ENCODE peak calls at places on chromosomes 11 and 22, in nine cellular contexts. T, J, A, B, U, X, L, E and R are unnamed samples.

GRCh38 chr22:49381595-49382450 is 445.9 kb downstream of the BRD1 start:
- DNase-seq in A (no peak), B (no peak), J (no peak), E (no peak), T (no peak), X (peak; percentile 35), U (no peak), L (no peak), R (no peak)

GRCh38 chr22:44316393-44317162 is 3.8 kb upstream of the SHISAL1 start:
- DNase-seq in L (no peak), E (no peak), T (no peak), A (no peak), X (no peak), J (no peak), U (no peak), B (no peak), R (no peak)

GRCh38 chr11:60485987-60486386 is 6.6 kb upstream of the MS4A12 start:
- DNase-seq in X (no peak), J (peak; percentile 8), A (peak; percentile 7), T (no peak), B (no peak), E (no peak), L (peak; percentile 54), U (peak; percentile 85), R (no peak)

GRCh38 chr22:35708453-35708852 is 9.2 kb upstream of the APOL5 start:
- DNase-seq in B (no peak), T (no peak), A (no peak), J (no peak), E (peak; percentile 69), L (no peak), X (no peak), U (no peak), R (no peak)

GRCh38 chr11:2664886-2665746 is 34.7 kb downstream of the KCNQ1OT1 start:
- DNase-seq in T (no peak), J (no peak), X (no peak), A (no peak), L (no peak), E (no peak), B (no peak), U (no peak), R (no peak)

GRCh38 chr11:93160808-93161207 is 37.0 kb downstream of the SLC36A4 start:
- DNase-seq in U (no peak), A (no peak), X (no peak), T (no peak), J (no peak), B (no peak), L (no peak), E (no peak), R (no peak)

GRCh38 chr22:25839755-25840154 is 97.8 kb downstream of the MYO18B start:
- DNase-seq in X (no peak), E (no peak), A (no peak), U (no peak), J (no peak), T (no peak), L (no peak), B (no peak), R (no peak)

GRCh38 chr22:31313366-31314147 is 21.3 kb upstream of the PIK3IP1 start:
- DNase-seq in B (peak; percentile 88), E (peak; percentile 61), T (peak; percentile 91), J (peak; percentile 81), L (peak; percentile 46), U (peak; percentile 83), X (peak; percentile 86), A (peak; percentile 78), R (peak; percentile 85)

GRCh38 chr22:33405194-33405593 is 347.0 kb upstream of the SYN3 start:
- DNase-seq in T (no peak), A (no peak), E (no peak), U (no peak), X (no peak), B (no peak), J (no peak), L (no peak), R (peak; percentile 25)

GRCh38 chr22:36052505-36052941 is 23.9 kb upstream of the RBFOX2 start:
- DNase-seq in T (no peak), X (no peak), L (no peak), B (peak; percentile 99), J (no peak), A (no peak), E (peak; percentile 57), U (peak; percentile 81), R (no peak)

GRCh38 chr11:81915045-81915444 is 818.6 kb downstream of the FAM181B start:
- DNase-seq in L (peak; percentile 6), J (no peak), U (no peak), E (no peak), B (no peak), X (peak; percentile 54), A (no peak), T (no peak), R (no peak)

GRCh38 chr11:5891216-5891800 is 1.7 kb upstream of the OR52E5 start:
- DNase-seq in L (no peak), J (no peak), A (no peak), B (no peak), E (peak; percentile 6), U (peak; percentile 23), T (no peak), X (no peak), R (no peak)

GRCh38 chr22:32339190-32340012 is 18.3 kb upstream of the RFPL3 start:
- DNase-seq in X (no peak), A (no peak), L (no peak), E (no peak), T (no peak), U (no peak), B (no peak), J (no peak), R (no peak)

GRCh38 chr11:134069426-134069921 is 602 bp downstream of the JAM3 start:
- DNase-seq in T (peak; percentile 59), X (no peak), J (no peak), L (no peak), A (peak; percentile 70), E (peak; percentile 31), B (no peak), U (no peak), R (peak; percentile 37)

GRCh38 chr11:80383655-80384054 is 942.8 kb upstream of the TENM4 start:
- DNase-seq in L (no peak), E (no peak), J (no peak), B (no peak), U (no peak), A (peak; percentile 18), T (no peak), X (no peak), R (no peak)

GRCh38 chr22:44143596-44143995 is 37.1 kb upstream of the PARVG start:
- DNase-seq in E (no peak), X (no peak), A (no peak), L (no peak), U (no peak), B (no peak), T (no peak), J (no peak), R (no peak)

GRCh38 chr22:27919943-27920755 is 1.1 kb upstream of the PITPNB start:
- DNase-seq in B (no peak), T (no peak), L (peak; percentile 55), U (peak; percentile 9), E (peak; percentile 72), X (peak; percentile 74), J (peak; percentile 40), A (peak; percentile 78), R (peak; percentile 55)

GRCh38 chr11:104705475-104706195 is 192.6 kb downstream of the CASP12 start:
- DNase-seq in J (peak; percentile 29), T (no peak), E (peak; percentile 18), L (no peak), B (no peak), U (peak; percentile 12), X (peak; percentile 55), A (no peak), R (no peak)

GRCh38 chr11:8814923-8815240 is 96.1 kb upstream of the AKIP1 start:
- DNase-seq in J (no peak), T (no peak), B (no peak), U (no peak), A (no peak), X (no peak), L (no peak), E (no peak), R (no peak)

GRCh38 chr11:74487875-74488274 is 5.6 kb downstream of the LIPT2 start:
- DNase-seq in X (no peak), T (no peak), J (no peak), U (peak; percentile 59), E (no peak), A (no peak), L (peak; percentile 54), B (no peak), R (no peak)

GRCh38 chr11:910044-910588 is 494 bp downstream of the CHID1 start:
- DNase-seq in J (no peak), E (no peak), X (no peak), A (peak; percentile 39), U (no peak), L (no peak), B (no peak), T (no peak), R (no peak)

GRCh38 chr11:73141031-73141308 is 1.1 kb downstream of the FCHSD2 start:
- DNase-seq in J (no peak), X (no peak), E (no peak), L (no peak), B (peak; percentile 16), T (no peak), A (peak; percentile 18), U (peak; percentile 35), R (no peak)

GRCh38 chr11:69297926-69298777 is 4.2 kb downstream of the MYEOV start:
- DNase-seq in X (peak; percentile 87), U (peak; percentile 95), J (peak; percentile 68), B (peak; percentile 100), T (no peak), E (peak; percentile 82), A (no peak), L (peak; percentile 78), R (peak; percentile 78)
- H3K4me1 ChIP-seq in X (peaks cover 10% of the 10 kb centered on the region), U (peaks cover 80% of the 10 kb centered on the region), J (peaks cover 4% of the 10 kb centered on the region), B (peaks cover 63% of the 10 kb centered on the region), T (no peaks in the 10 kb centered on the region), E (peaks cover 55% of the 10 kb centered on the region), A (no peaks in the 10 kb centered on the region), L (peaks cover 49% of the 10 kb centered on the region), R (peaks cover 68% of the 10 kb centered on the region)

GRCh38 chr22:50577987-50578775 is at the start of gene CPT1B:
- DNase-seq in E (peak; percentile 26), X (peak; percentile 60), B (no peak), T (no peak), J (no peak), U (no peak), L (no peak), A (peak; percentile 53), R (peak; percentile 55)
- TF ChIP-seq CTCF in E (no peak), X (no peak), B (no peak), T (no peak), J (no peak), U (no peak), L (no peak), A (peak; percentile 13), R (peak; percentile 9)

GRCh38 chr11:17974246-17974645 is 38.6 kb downstream of the SERGEF start:
- DNase-seq in B (peak; percentile 31), E (no peak), J (no peak), A (no peak), L (no peak), T (no peak), X (no peak), U (no peak), R (no peak)
- H3K27ac ChIP-seq in B (no peak overlapping the region), E (no peak overlapping the region), J (no peak overlapping the region), A (no peak overlapping the region), L (no peak overlapping the region), T (no peak overlapping the region), X (no peak overlapping the region), U (no peak overlapping the region), R (no peak overlapping the region)

DNA sequence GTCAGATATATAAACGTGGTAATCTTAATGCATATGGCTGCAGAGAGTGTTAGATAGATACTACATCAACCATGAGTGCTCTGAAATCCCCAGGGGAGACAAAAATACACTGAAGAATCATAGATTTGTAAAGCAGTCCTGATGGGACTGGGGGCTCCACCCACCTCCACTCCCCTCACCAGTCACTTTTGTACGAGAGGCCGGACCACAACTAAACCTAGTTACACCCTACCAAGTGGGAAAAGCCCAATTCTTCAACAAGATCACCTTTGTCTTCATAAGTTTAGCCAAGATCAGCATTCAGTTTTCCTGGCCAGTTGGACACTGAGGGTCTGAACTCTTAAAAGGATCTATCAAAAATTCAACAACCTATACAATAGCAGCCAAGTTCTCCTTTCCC is 1.5 kb downstream of the SF1 start:
- DNase-seq in X (no peak), B (no peak), U (no peak), L (no peak), E (no peak), T (no peak), A (no peak), J (no peak), R (no peak)
- H3K4me1 ChIP-seq in X (no peaks in the 10 kb centered on the region), B (peaks cover 26% of the 10 kb centered on the region), U (peaks cover 25% of the 10 kb centered on the region), L (peaks cover 52% of the 10 kb centered on the region), E (peaks cover 2% of the 10 kb centered on the region), T (peaks cover 7% of the 10 kb centered on the region), A (peaks cover 21% of the 10 kb centered on the region), J (peaks cover 3% of the 10 kb centered on the region), R (peaks cover 64% of the 10 kb centered on the region)